ENCODE peak calls at places on chromosomes 3 and 15, in seven cellular contexts. K is fibroblast of lung, V is mesendoderm, W is A549, F is uterus, X is lower lobe of right lung, B is left lung. T is an unnamed sample.

GRCh38 chr15:40944510-40945296 is 8.6 kb upstream of the CHAC1 start:
- DNase-seq in K (no peak), V (no peak), W (no peak), F (no peak), X (no peak), B (no peak), T (no peak)

GRCh38 chr15:76903251-76903681 is 1.9 kb downstream of the SCAPER start:
- DNase-seq in K (peak), V (peak), W (no peak), F (no peak), X (no peak), B (no peak), T (no peak)

GRCh38 chr3:169659096-169659521 is 4.4 kb downstream of the MECOM start:
- DNase-seq in K (no peak), V (peak), W (no peak), F (no peak), X (no peak), B (peak), T (no peak)

GRCh38 chr3:106825962-106826605 is 551.2 kb upstream of the CCDC54 start:
- DNase-seq in K (peak), V (peak), W (no peak), F (no peak), X (no peak), B (no peak), T (no peak)

GRCh38 chr3:142226474-142226873 is 1.1 kb upstream of the GK5 start:
- DNase-seq in K (no peak), V (peak), W (peak), F (no peak), X (no peak), B (no peak), T (no peak)

GRCh38 chr3:194167480-194167862 is 31.5 kb downstream of the HES1 start:
- DNase-seq in K (no peak), V (no peak), W (no peak), F (no peak), X (no peak), B (no peak), T (no peak)

GRCh38 chr3:197547618-197548017 is 8.2 kb downstream of the BDH1 start:
- DNase-seq in K (no peak), V (peak), W (no peak), F (no peak), X (no peak), B (no peak), T (no peak)

GRCh38 chr3:170531054-170531453 is 54.8 kb downstream of the SLC7A14 start:
- DNase-seq in K (no peak), V (no peak), W (no peak), F (no peak), X (no peak), B (no peak), T (no peak)

GRCh38 chr3:151379083-151379734 is 5.3 kb downstream of the P2RY12 start:
- DNase-seq in K (no peak), V (peak), W (peak), F (no peak), X (no peak), B (no peak), T (no peak)

GRCh38 chr3:159821148-159821547 is 167.5 kb upstream of the IL12A start:
- DNase-seq in K (peak), V (no peak), W (no peak), F (no peak), X (no peak), B (no peak), T (no peak)

GRCh38 chr3:40337136-40338108 is 27.9 kb downstream of the EIF1B start:
- DNase-seq in K (no peak), V (peak), W (no peak), F (no peak), X (no peak), B (no peak), T (no peak)

GRCh38 chr3:17742837-17743659 is 617 bp upstream of the TBC1D5 start:
- DNase-seq in K (no peak), V (no peak), W (peak), F (no peak), X (no peak), B (no peak), T (peak)

GRCh38 chr3:197302696-197303341 is 4.4 kb upstream of the DLG1 start:
- DNase-seq in K (peak), V (no peak), W (no peak), F (no peak), X (no peak), B (no peak), T (no peak)

GRCh38 chr3:177443469-177443868 is 246.2 kb upstream of the TBL1XR1 start:
- DNase-seq in K (peak), V (peak), W (no peak), F (no peak), X (no peak), B (no peak), T (no peak)

GRCh38 chr3:111210003-111210699 is 138.5 kb downstream of the NECTIN3 start:
- DNase-seq in K (peak), V (peak), W (no peak), F (no peak), X (no peak), B (no peak), T (no peak)

GRCh38 chr15:89194608-89195007 is 26.8 kb downstream of the RLBP1 start:
- DNase-seq in K (no peak), V (no peak), W (no peak), F (no peak), X (no peak), B (no peak), T (no peak)
- H3K27ac ChIP-seq in K (no peak), V (no peak), W (no peak), F (no peak), X (no peak), B (no peak), T (peak)

DNA sequence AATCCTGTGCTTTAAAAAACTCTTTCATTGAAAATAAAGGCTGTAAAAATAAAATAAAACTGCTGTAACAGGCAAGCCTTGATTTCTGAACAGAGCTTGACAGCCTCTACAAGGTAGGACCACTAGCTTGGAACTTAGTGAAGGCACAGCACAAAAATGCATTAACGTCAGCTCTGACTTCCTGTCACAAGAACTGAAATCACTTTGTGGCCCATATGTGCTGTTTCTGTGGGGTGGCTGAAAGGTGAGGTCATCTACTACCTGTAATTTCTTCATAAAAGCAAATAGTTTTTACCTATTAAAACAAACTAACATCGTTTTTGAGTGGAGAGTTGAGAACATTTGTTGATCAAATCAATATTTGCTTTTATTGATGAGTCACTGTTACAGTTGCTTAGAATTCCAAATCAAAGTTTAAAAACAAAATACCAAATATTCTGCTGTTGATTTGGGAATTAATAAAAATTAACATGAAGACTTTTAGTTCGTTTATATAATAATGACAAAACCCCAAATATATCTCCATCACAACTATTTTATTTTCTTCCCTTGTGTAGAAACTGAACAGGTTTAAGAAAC is 1034.1 kb downstream of the MCTP2 start:
- DNase-seq in K (no peak), V (no peak), W (no peak), F (no peak), X (no peak), B (no peak), T (no peak)
- H3K27ac ChIP-seq in K (no peak), V (no peak), W (no peak), F (peak), X (peak), B (peak), T (no peak)

DNA sequence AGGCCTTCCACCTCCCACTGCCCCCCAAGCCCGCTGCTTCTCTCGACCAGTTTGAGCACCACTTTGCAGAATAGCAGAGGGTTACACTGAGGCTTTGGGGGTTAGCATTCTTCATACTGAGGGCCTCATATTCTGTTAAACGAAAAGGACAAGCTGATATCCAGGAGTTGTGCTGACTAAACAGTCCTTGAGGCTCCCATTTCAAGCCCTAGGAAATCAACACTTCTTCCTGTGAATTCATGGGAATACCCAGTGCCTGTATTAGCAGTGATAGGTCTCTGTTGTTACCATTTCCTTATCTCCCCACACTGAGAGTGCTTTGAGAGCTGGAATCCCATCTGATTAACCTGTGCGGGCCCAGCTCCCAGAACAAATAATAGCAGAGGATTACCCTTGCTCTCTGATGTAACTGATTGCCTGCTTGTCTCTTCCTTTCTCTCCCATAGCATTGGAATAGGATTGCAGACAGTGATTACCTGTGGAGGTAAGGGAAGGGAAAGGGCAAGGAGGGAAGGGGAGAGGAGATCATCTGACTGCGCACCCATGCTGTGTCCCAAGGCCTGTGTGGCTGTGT is 930 bp downstream of the FBXW12 start:
- DNase-seq in K (no peak), V (peak), W (no peak), F (no peak), X (no peak), B (no peak), T (no peak)
- H3K27ac ChIP-seq in K (no peak), V (no peak), W (no peak), F (no peak), X (no peak), B (no peak), T (no peak)

GRCh38 chr3:172321035-172321434 is 127.2 kb downstream of the GHSR start:
- DNase-seq in K (no peak), V (peak), W (peak), F (no peak), X (no peak), B (no peak), T (no peak)
- H3K27ac ChIP-seq in K (no peak), V (no peak), W (no peak), F (peak), X (no peak), B (no peak), T (no peak)

T was measured in substantia nigra.